ENCODE peak calls at places on chromosome 12, in five cellular contexts. W, X, J, Y and U are unnamed samples.

GRCh38 chr12:27564612-27565213 is 40.7 kb downstream of the PPFIBP1 start:
- DNase-seq in X (peak; percentile 39), J (no peak), Y (no peak), W (no peak), U (no peak)

GRCh38 chr12:91289881-91290280 is 107.3 kb upstream of the DCN start:
- DNase-seq in Y (no peak), J (no peak), X (no peak), W (no peak), U (no peak)

GRCh38 chr12:29316772-29317171 is 64.2 kb downstream of the ERGIC2 start:
- DNase-seq in J (peak; percentile 55), W (peak; percentile 84), X (peak; percentile 59), Y (no peak), U (no peak)

GRCh38 chr12:124913474-124914391 is 717 bp downstream of the UBC start:
- DNase-seq in W (peak; percentile 62), Y (peak; percentile 90), X (peak; percentile 83), J (peak; percentile 95), U (peak; percentile 91)

GRCh38 chr12:29725587-29726320 is 58.0 kb downstream of the TMTC1 start:
- DNase-seq in W (peak; percentile 78), J (peak; percentile 70), Y (no peak), X (peak; percentile 99), U (no peak)

GRCh38 chr12:78338054-78338785 is 507.5 kb downstream of the NAV3 start:
- DNase-seq in X (no peak), Y (no peak), J (no peak), W (no peak), U (no peak)

GRCh38 chr12:75476076-75476475 is 4.5 kb upstream of the GLIPR1 start:
- DNase-seq in Y (no peak), J (no peak), X (no peak), W (no peak), U (no peak)

GRCh38 chr12:114339626-114340025 is 66.3 kb downstream of the TBX5 start:
- DNase-seq in Y (no peak), J (no peak), X (peak; percentile 75), W (peak; percentile 47), U (no peak)

GRCh38 chr12:19482551-19483109 is 43.3 kb downstream of the AEBP2 start:
- DNase-seq in X (no peak), Y (peak; percentile 49), W (no peak), J (no peak), U (no peak)

GRCh38 chr12:96263449-96263902 is 69.3 kb downstream of the ELK3 start:
- DNase-seq in X (peak; percentile 48), Y (peak; percentile 83), W (no peak), J (no peak), U (no peak)

GRCh38 chr12:75633789-75634188 is 122.4 kb upstream of the KRR1 start:
- DNase-seq in J (no peak), X (no peak), W (no peak), Y (no peak), U (no peak)

GRCh38 chr12:69555461-69555860 is 29.8 kb upstream of the CCT2 start:
- DNase-seq in J (no peak), W (peak; percentile 78), Y (no peak), X (peak; percentile 85), U (no peak)

GRCh38 chr12:64125913-64126312 is 96.2 kb downstream of the KICS2 start:
- DNase-seq in X (no peak), W (peak; percentile 23), Y (no peak), J (no peak), U (no peak)

GRCh38 chr12:46266869-46267617 is 1.8 kb downstream of the SLC38A1 start:
- DNase-seq in X (peak; percentile 57), Y (peak; percentile 55), J (peak; percentile 57), W (peak; percentile 67), U (no peak)

GRCh38 chr12:4169959-4170358 is 103.6 kb upstream of the CCND2 start:
- DNase-seq in J (no peak), X (no peak), W (no peak), Y (no peak), U (no peak)

GRCh38 chr12:103401421-103401820 is 94.3 kb downstream of the C12orf42 start:
- DNase-seq in W (no peak), J (no peak), Y (no peak), X (no peak), U (no peak)

DNA sequence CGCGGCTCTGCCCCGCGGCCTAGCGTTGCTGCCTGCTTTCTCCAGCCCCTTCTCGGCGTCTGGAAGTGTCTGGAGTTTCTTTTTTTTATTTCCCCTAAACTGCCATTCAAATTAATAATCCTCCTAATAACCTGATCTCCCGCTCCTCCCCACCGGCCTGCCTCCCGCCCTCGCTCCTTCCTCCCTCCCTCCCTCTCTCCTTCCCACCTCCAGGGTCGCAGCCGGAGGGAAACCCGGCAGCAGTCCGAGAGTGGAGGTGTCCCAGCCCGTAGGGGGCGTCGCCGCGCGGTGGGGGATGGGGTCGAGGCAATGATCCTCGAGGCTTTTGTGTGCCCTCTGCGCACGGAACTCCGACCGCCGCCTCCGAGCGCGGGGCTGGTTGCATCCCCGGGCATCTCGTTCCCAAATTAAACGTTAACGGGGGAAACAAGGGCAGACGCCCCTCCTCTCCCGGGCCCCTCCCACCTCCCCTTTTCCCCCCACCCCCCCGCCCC is 1.1 kb upstream of the SOCS2 start:
- DNase-seq in Y (peak; percentile 67), W (peak; percentile 37), X (peak; percentile 48), J (peak; percentile 79), U (peak; percentile 68)
- TF ChIP-seq CTCF in Y (peak; percentile 12), W (no peak), X (peak; percentile 2), J (no peak), U (peak; percentile 29)

GRCh38 chr12:123269395-123269892 is 2.2 kb downstream of the CDK2AP1 start:
- DNase-seq in X (peak; percentile 66), Y (peak; percentile 60), W (peak; percentile 58), J (peak; percentile 80), U (peak; percentile 69)
- TF ChIP-seq CTCF in X (no peak), Y (no peak), W (no peak), J (no peak), U (peak; percentile 9)

DNA sequence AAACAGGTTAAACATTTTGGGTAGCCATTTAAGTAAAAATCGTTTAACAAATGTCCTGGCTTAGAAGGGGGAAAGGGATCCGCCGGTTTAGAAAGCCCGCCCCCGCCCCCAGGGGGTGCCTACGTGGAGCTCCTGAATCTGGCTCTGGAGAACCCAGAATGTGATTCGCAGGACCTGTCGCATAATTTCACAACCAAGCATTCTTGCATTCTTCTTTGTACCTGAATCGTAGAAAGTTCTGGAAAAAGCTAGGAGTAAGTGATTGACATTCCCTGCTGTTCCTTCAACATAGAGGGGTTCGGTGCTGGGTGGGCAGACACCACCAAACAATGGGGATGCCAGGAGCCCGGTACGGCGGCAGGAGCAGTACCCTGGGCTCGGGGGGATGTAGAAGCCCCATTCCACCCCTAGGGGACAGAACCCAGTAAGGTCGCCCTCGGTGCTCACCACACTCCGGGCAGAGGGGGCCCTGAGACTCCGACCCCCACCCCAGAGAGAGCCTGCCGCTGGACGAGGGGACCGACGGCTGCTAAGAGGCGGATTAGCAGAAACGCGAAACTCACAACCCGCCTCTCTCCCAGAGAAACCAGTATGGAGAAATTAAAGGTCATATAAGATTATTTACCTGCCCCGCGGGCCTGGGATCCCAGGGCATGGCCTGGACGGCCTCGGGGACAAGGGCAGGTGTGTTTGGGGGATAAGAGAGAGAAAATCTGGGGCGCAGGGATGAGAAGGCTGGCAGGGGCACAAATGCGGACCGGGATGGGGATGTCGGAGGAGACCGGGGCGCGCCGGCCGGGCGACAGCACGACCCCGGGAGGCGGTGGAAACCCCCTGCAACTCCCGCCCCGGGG is 547 bp downstream of the CSRP2 start:
- DNase-seq in X (no peak), J (peak; percentile 47), Y (peak; percentile 50), W (no peak), U (no peak)
- TF ChIP-seq CTCF in X (peak; percentile 13), J (no peak), Y (peak; percentile 15), W (peak; percentile 25), U (no peak)

DNA sequence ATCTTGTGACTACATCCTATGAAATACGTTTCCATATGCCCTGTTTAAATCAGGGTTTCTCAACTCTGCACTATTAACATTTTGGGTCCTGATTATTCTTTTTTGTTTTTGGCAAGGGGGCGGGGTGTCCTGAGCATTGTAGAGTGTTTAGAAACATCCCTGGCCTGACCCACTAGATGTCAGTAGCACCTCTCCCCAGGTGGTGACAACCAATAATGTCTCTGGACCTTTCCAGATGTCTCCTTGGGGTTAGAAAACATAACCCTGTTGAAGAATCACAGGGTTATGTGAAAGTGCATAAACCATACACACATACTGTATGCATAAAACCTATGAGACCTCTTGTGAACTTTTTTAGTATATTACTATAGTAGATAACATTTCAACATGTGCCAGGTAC is 1.4 kb downstream of the ACAD10 start:
- DNase-seq in W (no peak), J (no peak), X (no peak), Y (no peak), U (no peak)
- TF ChIP-seq CTCF in W (no peak), J (no peak), X (no peak), Y (no peak), U (peak; percentile 38)

DNA sequence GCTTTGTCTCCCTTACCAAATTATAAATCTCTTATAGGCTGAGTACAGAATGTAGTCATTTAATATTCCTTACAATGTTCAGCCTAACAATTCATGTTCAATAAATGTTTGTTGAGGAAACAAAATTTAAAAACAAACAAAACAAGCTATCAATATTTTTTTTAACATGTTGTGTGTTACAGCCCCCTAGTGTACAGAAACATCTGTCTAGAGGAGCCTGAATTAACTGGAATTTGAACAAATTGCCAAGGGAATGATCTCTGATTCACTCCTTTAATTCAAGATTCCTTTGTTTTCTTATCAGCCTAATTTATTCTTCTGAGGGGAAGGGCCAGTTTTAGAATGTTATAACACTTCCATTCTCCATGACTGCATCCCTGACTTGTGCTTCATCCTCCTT is 127.1 kb downstream of the CMAS start:
- DNase-seq in Y (no peak), J (no peak), W (peak; percentile 33), X (no peak), U (no peak)
- TF ChIP-seq CTCF in Y (no peak), J (no peak), W (peak; percentile 28), X (peak; percentile 4), U (peak; percentile 25)

GRCh38 chr12:49059063-49059384 is 1.6 kb downstream of the KMT2D start:
- DNase-seq in Y (no peak), J (no peak), W (no peak), X (no peak), U (no peak)

GRCh38 chr12:49058366-49059062 is 2.1 kb downstream of the KMT2D start:
- DNase-seq in Y (no peak), J (no peak), X (no peak), W (no peak), U (no peak)

GRCh38 chr12:49061157-49061650 is 610 bp upstream of the KMT2D start:
- DNase-seq in X (no peak), Y (no peak), J (no peak), W (no peak), U (no peak)

GRCh38 chr12:49059385-49060232 is 985 bp downstream of the KMT2D start:
- DNase-seq in Y (peak; percentile 75), J (peak; percentile 74), X (peak; percentile 18), W (no peak), U (no peak)

GRCh38 chr12:49060237-49061156 is at the start of gene KMT2D:
- DNase-seq in Y (peak; percentile 93), W (peak; percentile 96), J (peak; percentile 97), X (peak; percentile 97), U (peak; percentile 93)
- TF ChIP-seq CTCF in Y (peak; percentile 66), W (peak; percentile 54), J (peak; percentile 25), X (peak; percentile 36), U (no peak)